ENCODE peak calls at places on chromosomes 1 and 21, in four cellular contexts. U, X, I and F are unnamed samples.
A peak's percentile ranks its signal among the peaks of the same experiment; 100 is the strongest.

GRCh38 chr21:15020797-15021196 is 44.0 kb downstream of the NRIP1 start:
- DNase-seq in U (no peak), X (no peak), I (no peak), F (no peak)

GRCh38 chr1:78225153-78225552 is 179.4 kb downstream of the GIPC2 start:
- DNase-seq in U (no peak), X (no peak), I (no peak), F (no peak)

GRCh38 chr1:45536886-45537285 is 13.7 kb upstream of the AKR1A1 start:
- DNase-seq in U (no peak), X (no peak), I (no peak), F (no peak)

GRCh38 chr1:44819594-44820327 is 11.4 kb downstream of the BTBD19 start:
- DNase-seq in U (peak; percentile 78), X (peak; percentile 89), I (peak; percentile 94), F (peak; percentile 89)

GRCh38 chr1:205230965-205231364 is 3.2 kb downstream of the TMCC2 start:
- DNase-seq in U (no peak), X (no peak), I (no peak), F (no peak)

GRCh38 chr1:13828454-13829151 is 128.6 kb downstream of the PRDM2 start:
- DNase-seq in U (no peak), X (no peak), I (no peak), F (no peak)

GRCh38 chr1:67701876-67702275 is 16.9 kb downstream of the GADD45A start:
- DNase-seq in U (no peak), X (no peak), I (no peak), F (no peak)

GRCh38 chr1:53473463-53473862 is 14.3 kb downstream of the DMRTB1 start:
- DNase-seq in U (no peak), X (peak; percentile 5), I (no peak), F (no peak)

DNA sequence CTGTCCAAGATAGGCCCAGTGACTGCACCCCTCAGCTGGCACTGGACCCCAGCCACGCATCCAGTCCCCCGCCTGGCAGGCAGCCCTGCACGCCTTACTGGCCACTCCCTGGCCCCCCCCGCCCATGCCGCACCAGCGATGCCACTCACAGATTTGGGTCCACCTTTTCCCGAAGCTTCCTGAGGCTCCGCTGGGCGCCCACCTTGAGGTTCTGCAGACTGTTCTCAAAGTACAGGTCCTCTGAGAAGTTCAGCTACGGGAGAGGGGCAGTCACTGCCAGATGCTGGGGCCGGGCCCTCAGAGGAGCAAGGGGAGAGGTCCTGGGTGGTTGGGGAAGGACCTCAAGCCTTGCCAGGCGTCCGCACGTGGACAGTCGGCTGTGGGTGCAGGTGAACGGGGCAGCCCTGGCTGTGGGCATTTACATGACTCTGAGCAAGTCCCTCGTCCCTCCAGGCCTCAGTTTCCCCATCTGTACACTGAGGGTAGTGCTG is 8.1 kb downstream of the PRXL2B start:
- DNase-seq in U (no peak), X (no peak), I (peak; percentile 73), F (no peak)
- H3K4me3 ChIP-seq in U (no peak overlapping the region), X (no peak overlapping the region), I (no peak overlapping the region), F (no peak overlapping the region)

GRCh38 chr1:10401281-10401680 is 2.4 kb downstream of the PGD start:
- DNase-seq in U (no peak), X (no peak), I (no peak), F (peak; percentile 32)
- H3K4me3 ChIP-seq in U (no peak overlapping the region), X (no peak overlapping the region), I (no peak overlapping the region), F (peak overlapping the region; percentile 23)

DNA sequence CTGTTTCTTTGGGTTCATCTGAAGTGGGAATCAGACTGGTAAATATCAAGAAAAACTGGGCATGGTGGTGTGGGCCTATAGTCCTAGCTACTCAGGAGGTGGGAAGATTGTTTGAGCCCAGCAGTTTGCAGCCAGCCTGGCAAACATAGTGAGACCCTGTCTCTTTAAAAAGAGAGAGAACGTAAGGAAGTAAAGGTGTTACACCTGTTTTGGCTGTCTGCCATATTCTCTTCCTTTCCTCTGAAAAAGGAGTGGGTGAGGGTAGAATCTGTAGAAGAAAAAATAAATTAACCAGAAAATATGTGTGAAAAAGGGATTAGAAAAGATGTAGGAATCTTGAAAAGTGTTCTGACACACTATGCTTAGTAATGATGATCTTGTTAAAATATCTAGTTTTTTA is 20.0 kb downstream of the AHCYL1 start:
- DNase-seq in U (no peak), X (no peak), I (no peak), F (no peak)
- H3K4me3 ChIP-seq in U (no peak overlapping the region), X (peak overlapping the region; percentile 31), I (peak overlapping the region; percentile 44), F (peak overlapping the region; percentile 57)

DNA sequence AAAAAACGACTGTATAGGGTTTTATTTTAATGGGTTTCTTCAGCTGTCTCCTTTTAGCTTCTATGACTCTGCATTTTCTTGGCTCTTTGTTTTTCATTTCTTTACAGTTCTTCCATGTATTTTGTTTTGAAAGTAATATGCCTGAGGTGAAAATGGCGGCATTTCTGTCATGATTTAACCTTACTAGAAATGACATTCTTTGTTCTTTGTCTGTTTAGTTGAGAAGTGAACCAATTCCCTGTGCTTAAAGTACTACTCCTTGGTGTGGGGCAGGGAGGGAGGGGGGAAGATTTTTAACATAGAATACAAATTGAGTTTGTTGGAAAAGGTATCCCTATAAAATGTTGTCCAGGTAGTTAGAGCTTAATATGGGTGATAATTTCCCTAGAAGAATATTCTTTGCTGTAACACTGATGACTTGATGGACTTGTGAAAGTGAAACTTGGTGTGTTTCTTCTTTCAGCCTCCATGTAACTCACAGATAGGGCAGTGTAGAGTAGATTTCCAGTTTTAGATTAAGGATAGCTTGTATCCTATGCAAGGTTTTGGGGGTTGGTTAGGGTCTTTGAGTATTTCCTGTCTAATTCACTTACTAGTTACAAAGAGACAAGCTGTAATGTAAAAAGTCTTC is 83.2 kb downstream of the CAMTA1 start:
- DNase-seq in U (no peak), X (no peak), I (no peak), F (no peak)
- H3K4me3 ChIP-seq in U (no peak overlapping the region), X (no peak overlapping the region), I (peak overlapping the region; percentile 40), F (no peak overlapping the region)

GRCh38 chr1:230147253-230148193 is 80.5 kb downstream of the GALNT2 start:
- DNase-seq in U (no peak), X (no peak), I (no peak), F (no peak)

GRCh38 chr1:230148194-230148581 is 81.2 kb downstream of the GALNT2 start:
- DNase-seq in U (no peak), X (no peak), I (no peak), F (no peak)

GRCh38 chr1:230148768-230149469 is 81.9 kb downstream of the GALNT2 start:
- DNase-seq in U (no peak), X (no peak), I (no peak), F (no peak)

GRCh38 chr1:230151924-230152468 is 85.0 kb downstream of the GALNT2 start:
- DNase-seq in U (no peak), X (no peak), I (no peak), F (no peak)

GRCh38 chr1:230149751-230150584 is 82.9 kb downstream of the GALNT2 start:
- DNase-seq in U (no peak), X (no peak), I (no peak), F (no peak)
- H3K4me3 ChIP-seq in U (no peak overlapping the region), X (no peak overlapping the region), I (no peak overlapping the region), F (no peak overlapping the region)

GRCh38 chr1:182388392-182389134 is 3.0 kb downstream of the GLUL start:
- DNase-seq in U (no peak), X (no peak), I (no peak), F (no peak)
- H3K4me3 ChIP-seq in U (peak overlapping the region; percentile 97), X (peak overlapping the region; percentile 95), I (no peak overlapping the region), F (peak overlapping the region; percentile 78)

GRCh38 chr1:93723101-93723500 is 41.5 kb upstream of the BCAR3 start:
- DNase-seq in U (no peak), X (no peak), I (no peak), F (no peak)
- H3K4me3 ChIP-seq in U (no peak overlapping the region), X (no peak overlapping the region), I (no peak overlapping the region), F (no peak overlapping the region)